ENCODE peak calls at places on chromosomes 13 and 19, in four cellular contexts. E is cardiac fibroblast, Q is omental fat pad, B is AG04450. S is an unnamed sample.

GRCh38 chr13:41633776-41634175 is 176.4 kb downstream of the RGCC start:
- DNase-seq in Q (no peak), E (no peak), B (no peak), S (no peak)

GRCh38 chr13:104773775-104774174 is 1707.6 kb upstream of the SLC10A2 start:
- DNase-seq in Q (no peak), E (peak; percentile 61), B (peak; percentile 21), S (no peak)

GRCh38 chr13:98706446-98707110 is 45.9 kb downstream of the SLC15A1 start:
- DNase-seq in E (peak; percentile 19), B (no peak), Q (no peak), S (no peak)

GRCh38 chr13:33330483-33330882 is 44.9 kb upstream of the STARD13 start:
- DNase-seq in Q (no peak), E (no peak), B (no peak), S (no peak)

GRCh38 chr13:32022292-32022691 is 9.3 kb upstream of the FRY start:
- DNase-seq in E (no peak), B (no peak), Q (no peak), S (no peak)

GRCh38 chr13:23378009-23378632 is 55.4 kb downstream of the SACS start:
- DNase-seq in B (peak; percentile 94), Q (no peak), E (peak; percentile 98), S (peak; percentile 93)

GRCh38 chr19:45323671-45324081 is 1.0 kb upstream of the CKM start:
- DNase-seq in E (no peak), B (no peak), Q (no peak), S (no peak)

GRCh38 chr19:45899919-45900589 is 2.4 kb downstream of the MYPOP start:
- DNase-seq in Q (no peak), E (no peak), B (no peak), S (no peak)

GRCh38 chr19:34960103-34960805 is 3.8 kb downstream of the ZNF792 start:
- DNase-seq in B (peak; percentile 11), E (peak; percentile 73), Q (no peak), S (no peak)

GRCh38 chr13:111115051-111115840 is at the start of gene ARHGEF7:
- DNase-seq in Q (no peak), B (no peak), E (no peak), S (no peak)

GRCh38 chr13:59112375-59112774 is 1051.4 kb downstream of the DIAPH3 start:
- DNase-seq in Q (no peak), E (peak; percentile 98), B (peak; percentile 90), S (peak; percentile 75)

GRCh38 chr19:21474671-21475181 is 30.7 kb upstream of the ZNF429 start:
- DNase-seq in Q (peak; percentile 74), B (peak; percentile 2), E (peak; percentile 71), S (no peak)

GRCh38 chr19:21472507-21472906 is 32.9 kb upstream of the ZNF429 start:
- DNase-seq in Q (no peak), B (no peak), E (no peak), S (no peak)

GRCh38 chr19:21466627-21467026 is 38.8 kb upstream of the ZNF429 start:
- DNase-seq in Q (no peak), B (no peak), E (no peak), S (no peak)

GRCh38 chr19:21463449-21464105 is 41.8 kb upstream of the ZNF429 start:
- DNase-seq in Q (no peak), B (no peak), E (no peak), S (no peak)

GRCh38 chr19:21468791-21469190 is 36.6 kb upstream of the ZNF429 start:
- DNase-seq in Q (no peak), E (no peak), B (no peak), S (no peak)
- TF ChIP-seq CTCF in Q (no peak), E (no peak), B (no peak), S (no peak)

DNA sequence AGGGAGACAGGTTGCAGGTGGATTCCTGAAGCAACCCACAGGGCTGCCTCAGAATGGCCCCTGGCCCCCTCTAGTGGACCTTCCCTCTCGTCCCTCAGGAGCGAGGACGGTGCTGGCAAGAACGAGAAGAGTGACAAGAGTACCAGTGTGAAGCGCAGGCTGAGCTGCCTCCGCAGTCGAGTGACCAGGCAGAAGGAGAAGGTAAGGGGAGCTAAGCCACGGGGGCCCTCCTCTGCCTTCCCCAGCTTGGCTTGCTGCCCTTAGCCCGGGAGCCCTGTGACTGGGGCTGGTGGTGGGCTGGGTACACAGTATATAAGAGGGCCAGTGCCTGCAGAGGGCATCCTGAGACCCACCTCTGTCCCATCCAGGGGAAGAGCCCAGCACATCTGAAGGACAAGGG is 34.0 kb downstream of the ARHGEF18 start:
- DNase-seq in B (no peak), E (no peak), Q (no peak), S (no peak)
- TF ChIP-seq CTCF in B (no peak), E (no peak), Q (no peak), S (no peak)

DNA sequence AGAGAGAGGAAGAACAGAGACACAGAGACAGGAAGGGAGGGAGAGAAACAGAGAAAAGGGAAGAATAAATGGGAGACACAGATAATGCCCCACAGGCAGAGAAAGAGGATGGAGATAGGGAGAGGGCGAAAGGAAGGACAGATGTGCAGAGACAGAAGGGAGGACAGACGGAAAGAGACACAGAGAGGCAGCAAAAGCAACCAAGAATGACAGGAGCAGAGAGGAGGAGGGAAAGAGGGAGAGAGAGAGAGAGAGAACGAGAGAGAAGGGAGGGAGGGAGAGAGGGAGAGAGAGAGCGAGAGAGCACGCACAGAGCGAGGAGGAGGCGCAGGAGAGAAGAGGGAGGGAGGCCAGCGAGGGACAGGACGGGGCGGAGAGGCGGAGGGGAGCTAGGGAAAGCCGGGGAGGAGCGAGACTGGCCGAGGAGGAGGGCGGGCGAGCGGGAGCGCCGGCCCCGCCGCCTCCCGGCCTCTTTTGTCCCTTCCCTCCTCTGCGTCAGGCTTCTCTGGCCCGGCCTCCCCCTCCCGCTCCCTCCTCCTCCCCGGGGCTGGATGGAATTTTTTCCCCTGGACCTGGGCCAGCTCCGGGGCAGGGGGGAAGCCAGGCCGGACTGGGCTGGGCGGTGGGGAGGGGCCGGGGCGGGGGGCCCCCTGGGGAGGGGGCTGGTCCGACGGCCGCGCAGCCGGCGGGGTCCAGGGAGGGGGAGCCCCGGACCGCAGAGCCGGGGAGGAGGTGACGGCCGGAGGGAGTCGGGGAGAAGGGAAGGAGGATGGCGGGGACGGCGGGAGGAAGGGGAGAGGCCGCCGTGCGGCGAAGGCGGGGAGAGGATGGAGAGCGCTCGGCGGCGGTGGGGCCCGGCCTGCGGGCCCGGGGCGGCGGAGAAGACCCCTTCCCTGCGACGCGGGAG is 4.2 kb upstream of the SPACA6 start:
- DNase-seq in E (peak; percentile 97), Q (peak; percentile 66), B (peak; percentile 85), S (peak; percentile 97)
- TF ChIP-seq CTCF in E (no peak), Q (no peak), B (no peak), S (no peak)

GRCh38 chr19:4012092-4012974 is 4.8 kb downstream of the PIAS4 start:
- DNase-seq in B (no peak), Q (no peak), E (no peak), S (no peak)

GRCh38 chr19:4009990-4010807 is 2.7 kb downstream of the PIAS4 start:
- DNase-seq in Q (no peak), B (no peak), E (no peak), S (no peak)

GRCh38 chr19:4007836-4008539 is 452 bp downstream of the PIAS4 start:
- DNase-seq in B (no peak), E (no peak), Q (no peak), S (no peak)

GRCh38 chr19:4010808-4011110 is 3.2 kb downstream of the PIAS4 start:
- DNase-seq in E (no peak), B (no peak), Q (no peak), S (no peak)

DNA sequence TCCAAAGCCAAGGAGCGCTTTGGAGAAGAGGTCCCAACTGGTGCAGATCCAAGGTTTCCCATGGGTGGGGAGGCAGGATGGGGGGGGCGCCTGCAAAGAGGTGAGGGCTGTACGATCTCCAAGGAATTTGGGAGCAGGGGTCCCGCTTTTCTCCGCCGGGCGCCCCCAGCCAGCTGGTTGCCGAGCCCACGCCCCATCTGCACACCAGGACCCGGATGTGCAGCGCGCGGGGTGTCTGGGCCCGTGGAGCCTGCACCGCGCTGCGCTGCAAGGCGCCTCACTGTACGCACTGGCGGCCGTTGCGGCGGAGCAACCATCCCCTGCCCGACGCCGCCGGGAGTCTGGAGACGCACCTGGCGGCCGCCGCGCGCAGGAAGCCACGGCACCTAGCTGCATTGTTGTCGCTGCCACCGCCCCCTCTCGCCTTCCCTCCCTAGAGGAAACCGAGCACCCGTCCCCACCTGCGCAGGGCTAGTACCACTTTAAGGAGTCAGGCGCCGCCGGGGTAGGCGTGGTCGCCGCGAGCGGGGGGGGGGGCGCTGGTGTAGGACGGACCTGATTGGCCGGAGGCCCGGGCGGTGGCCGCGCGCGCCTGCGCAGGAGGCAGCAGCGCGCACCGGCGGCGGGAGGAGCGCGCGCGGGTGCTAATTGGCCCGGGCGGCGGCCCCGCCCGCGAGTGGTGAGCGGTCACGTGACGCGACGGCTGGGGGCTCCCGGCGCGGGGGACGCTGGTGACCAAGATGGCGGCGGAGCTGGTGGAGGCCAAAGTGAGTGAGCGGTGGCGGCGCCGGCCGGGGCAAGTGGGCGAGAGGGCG is at the start of gene PIAS4:
- DNase-seq in E (peak; percentile 91), Q (peak; percentile 86), B (peak; percentile 69), S (peak; percentile 82)
- TF ChIP-seq CTCF in E (no peak), Q (no peak), B (no peak), S (no peak)

GRCh38 chr19:13051581-13052165 is 51.0 kb downstream of the LYL1 start:
- DNase-seq in E (peak; percentile 34), B (no peak), Q (no peak), S (no peak)
- TF ChIP-seq CTCF in E (no peak), B (no peak), Q (no peak), S (no peak)

DNA sequence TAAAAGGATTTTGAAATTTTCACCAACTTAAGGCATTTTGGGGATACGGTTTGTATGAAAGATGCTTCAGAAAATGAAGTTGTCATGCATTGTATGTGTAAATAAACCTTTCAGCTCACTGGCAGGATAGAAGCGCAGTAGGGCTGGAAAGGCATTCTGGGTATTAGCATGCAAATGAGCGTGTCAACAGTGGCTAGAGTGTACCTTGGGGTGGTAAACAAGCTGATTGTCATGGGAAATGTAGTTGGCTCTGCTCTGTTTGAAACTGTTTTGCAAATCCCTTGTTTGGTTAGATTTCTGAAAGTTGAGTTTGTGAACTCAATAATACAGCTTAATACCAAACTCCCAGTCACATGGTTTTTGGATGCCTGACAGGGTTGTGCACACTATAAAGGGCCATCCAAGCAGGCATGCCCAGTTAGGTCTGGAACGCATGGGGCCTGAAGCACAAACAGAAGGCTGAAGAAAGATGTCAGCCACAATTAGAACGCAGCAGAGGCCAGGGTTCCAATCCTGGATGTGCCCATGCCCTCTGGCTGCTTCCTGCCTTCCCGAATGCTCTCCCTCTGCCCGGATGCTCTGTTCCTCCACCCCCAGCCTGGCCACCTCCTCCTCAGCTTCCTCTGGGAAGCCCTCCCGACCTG is 14.6 kb downstream of the GSX1 start:
- DNase-seq in E (no peak), B (no peak), Q (no peak), S (no peak)
- TF ChIP-seq CTCF in E (no peak), B (no peak), Q (no peak), S (no peak)

DNA sequence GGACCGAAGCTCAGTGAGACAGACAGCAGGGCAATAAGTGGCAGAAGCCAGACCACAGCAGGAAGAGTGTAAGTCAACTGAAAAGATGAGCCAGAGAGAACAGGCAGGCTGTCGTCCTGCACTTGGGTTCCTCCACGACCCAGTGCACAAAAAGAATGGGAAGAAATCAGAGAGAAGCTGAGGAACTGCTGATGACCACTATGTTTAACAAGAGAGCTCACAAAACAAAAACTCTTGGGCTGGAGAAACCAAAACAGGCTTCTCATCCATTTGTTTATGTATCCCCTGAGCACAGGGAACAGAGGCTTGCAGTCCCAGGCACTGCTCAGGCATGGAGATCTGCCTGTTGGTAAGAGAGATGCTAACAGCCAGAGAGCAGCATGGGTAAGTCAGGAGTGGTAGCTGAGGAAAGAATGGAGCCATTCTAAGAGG is 14.0 kb downstream of the AKAP8L start:
- DNase-seq in Q (no peak), B (no peak), E (no peak), S (no peak)
- TF ChIP-seq CTCF in Q (no peak), B (no peak), E (no peak), S (no peak)

GRCh38 chr19:15758379-15758778 is 20.6 kb downstream of the OR10H3 start:
- DNase-seq in B (no peak), Q (no peak), E (no peak), S (no peak)

GRCh38 chr19:15759962-15760565 is 22.3 kb downstream of the OR10H3 start:
- DNase-seq in Q (no peak), E (no peak), B (no peak), S (no peak)
- TF ChIP-seq CTCF in Q (no peak), E (no peak), B (no peak), S (no peak)

S was measured in AG09319.